ENCODE peak calls at places on chromosome 10, in ten cellular contexts. One of them, this sample, is unnamed.

GRCh38 chr10:85280014-85280413 is 951.6 kb downstream of the CCSER2 start:
- DNase-seq in endodermal cell: peak
- DNase-seq in astrocyte of the spinal cord: no peak
- DNase-seq in spleen: no peak
- DNase-seq in testis: no peak
- DNase-seq in fibroblast of lung: no peak
- DNase-seq in GM12865: no peak
- DNase-seq in Panc1: no peak
- DNase-seq in BE2C: peak
- DNase-seq in K562: no peak
- DNase-seq in this sample: no peak

GRCh38 chr10:94481410-94481809 is 64.2 kb upstream of the HELLS start:
- DNase-seq in testis: no peak
- DNase-seq in fibroblast of lung: no peak
- DNase-seq in endodermal cell: no peak
- DNase-seq in K562: no peak
- DNase-seq in GM12865: no peak
- DNase-seq in astrocyte of the spinal cord: no peak
- DNase-seq in Panc1: no peak
- DNase-seq in spleen: no peak
- DNase-seq in BE2C: no peak
- DNase-seq in this sample: no peak

GRCh38 chr10:28242560-28243204 is 60.2 kb downstream of the MPP7 start:
- DNase-seq in spleen: no peak
- DNase-seq in testis: no peak
- DNase-seq in endodermal cell: no peak
- DNase-seq in astrocyte of the spinal cord: no peak
- DNase-seq in GM12865: no peak
- DNase-seq in BE2C: no peak
- DNase-seq in K562: no peak
- DNase-seq in fibroblast of lung: no peak
- DNase-seq in Panc1: no peak
- DNase-seq in this sample: no peak

GRCh38 chr10:86716466-86716865 is 40.0 kb upstream of the BMPR1A start:
- DNase-seq in Panc1: no peak
- DNase-seq in BE2C: no peak
- DNase-seq in endodermal cell: no peak
- DNase-seq in testis: no peak
- DNase-seq in GM12865: no peak
- DNase-seq in astrocyte of the spinal cord: no peak
- DNase-seq in spleen: no peak
- DNase-seq in fibroblast of lung: no peak
- DNase-seq in K562: no peak
- DNase-seq in this sample: no peak

GRCh38 chr10:5645944-5646617 is 20.3 kb downstream of the ASB13 start:
- DNase-seq in BE2C: no peak
- DNase-seq in testis: peak
- DNase-seq in fibroblast of lung: no peak
- DNase-seq in endodermal cell: no peak
- DNase-seq in GM12865: no peak
- DNase-seq in spleen: peak
- DNase-seq in K562: no peak
- DNase-seq in astrocyte of the spinal cord: no peak
- DNase-seq in Panc1: no peak
- DNase-seq in this sample: no peak

GRCh38 chr10:91758303-91759146 is 39.7 kb upstream of the TNKS2 start:
- DNase-seq in spleen: no peak
- DNase-seq in astrocyte of the spinal cord: peak
- DNase-seq in endodermal cell: no peak
- DNase-seq in BE2C: no peak
- DNase-seq in K562: peak
- DNase-seq in testis: no peak
- DNase-seq in fibroblast of lung: peak
- DNase-seq in Panc1: peak
- DNase-seq in GM12865: peak
- DNase-seq in this sample: peak

GRCh38 chr10:52949899-52950298 is 177.3 kb upstream of the MBL2 start:
- DNase-seq in astrocyte of the spinal cord: peak
- DNase-seq in BE2C: no peak
- DNase-seq in K562: no peak
- DNase-seq in fibroblast of lung: no peak
- DNase-seq in endodermal cell: peak
- DNase-seq in GM12865: peak
- DNase-seq in spleen: peak
- DNase-seq in Panc1: no peak
- DNase-seq in testis: no peak
- DNase-seq in this sample: no peak

GRCh38 chr10:124004372-124004928 is 88.9 kb downstream of the CHST15 start:
- DNase-seq in GM12865: no peak
- DNase-seq in testis: no peak
- DNase-seq in Panc1: no peak
- DNase-seq in BE2C: no peak
- DNase-seq in fibroblast of lung: no peak
- DNase-seq in spleen: peak
- DNase-seq in endodermal cell: peak
- DNase-seq in K562: no peak
- DNase-seq in astrocyte of the spinal cord: no peak
- DNase-seq in this sample: no peak

DNA sequence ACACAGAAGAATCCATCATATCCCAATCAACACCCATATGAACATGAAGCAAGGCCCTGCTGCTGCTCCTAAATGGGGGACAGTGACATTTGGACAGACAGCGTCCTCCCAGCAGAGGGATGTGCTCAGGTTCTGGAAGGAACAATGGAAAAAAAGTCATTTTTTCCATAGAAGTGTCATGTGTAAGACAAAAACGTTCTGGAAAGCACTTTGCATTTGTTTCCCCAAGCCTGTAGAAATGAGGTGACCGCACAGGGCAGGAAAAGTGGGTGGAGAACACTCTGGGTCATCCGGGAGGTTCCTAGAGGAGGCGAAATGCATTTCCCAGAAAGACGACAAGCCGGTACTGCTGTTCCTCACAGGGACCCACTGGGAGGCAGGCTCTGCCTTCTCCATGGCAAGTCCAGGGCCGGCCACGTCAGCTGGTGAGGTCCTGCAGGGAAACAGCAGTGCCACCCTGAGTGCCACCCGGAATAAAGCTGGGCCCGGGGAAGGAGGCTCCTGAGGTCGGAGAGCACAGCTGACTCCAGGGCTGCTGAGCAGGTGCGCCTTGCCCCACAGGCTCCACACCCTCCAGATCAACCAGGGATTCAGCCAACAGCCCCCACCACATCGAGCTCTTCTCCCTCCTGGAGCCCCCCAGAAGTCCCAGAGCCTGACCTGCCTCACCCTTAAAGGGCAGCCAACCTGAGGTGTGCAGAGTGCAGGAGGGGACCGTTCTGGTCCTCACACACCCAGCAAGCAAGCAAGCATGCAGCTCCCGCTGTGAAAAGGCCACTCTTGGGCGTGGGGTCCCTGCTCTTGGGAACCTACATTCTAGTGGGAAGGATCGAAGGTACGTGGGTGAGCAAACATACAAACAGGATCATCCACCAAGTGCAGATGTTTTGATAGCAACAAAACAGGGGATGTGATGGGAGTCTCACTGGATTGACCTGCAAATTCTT is 28.8 kb upstream of the INPP5A start:
- DNase-seq in BE2C: no peak
- DNase-seq in testis: peak
- DNase-seq in GM12865: no peak
- DNase-seq in endodermal cell: peak
- DNase-seq in Panc1: no peak
- DNase-seq in K562: no peak
- DNase-seq in fibroblast of lung: no peak
- DNase-seq in astrocyte of the spinal cord: no peak
- DNase-seq in spleen: peak
- DNase-seq in this sample: no peak
- TF ChIP-seq CTCF in BE2C: no peak
- TF ChIP-seq CTCF in testis: no peak
- TF ChIP-seq CTCF in GM12865: no peak
- TF ChIP-seq CTCF in endodermal cell: no peak
- TF ChIP-seq CTCF in Panc1: no peak
- TF ChIP-seq CTCF in K562: no peak
- TF ChIP-seq CTCF in fibroblast of lung: no peak
- TF ChIP-seq CTCF in astrocyte of the spinal cord: no peak
- TF ChIP-seq CTCF in spleen: peak
- TF ChIP-seq CTCF in this sample: no peak

GRCh38 chr10:70254795-70255328 is 21.6 kb upstream of the PPA1 start:
- DNase-seq in astrocyte of the spinal cord: no peak
- DNase-seq in fibroblast of lung: no peak
- DNase-seq in spleen: no peak
- DNase-seq in K562: no peak
- DNase-seq in endodermal cell: no peak
- DNase-seq in GM12865: no peak
- DNase-seq in Panc1: no peak
- DNase-seq in testis: no peak
- DNase-seq in BE2C: no peak
- DNase-seq in this sample: no peak

GRCh38 chr10:70258216-70258615 is 25.0 kb upstream of the PPA1 start:
- DNase-seq in Panc1: no peak
- DNase-seq in endodermal cell: no peak
- DNase-seq in spleen: no peak
- DNase-seq in GM12865: no peak
- DNase-seq in BE2C: no peak
- DNase-seq in astrocyte of the spinal cord: no peak
- DNase-seq in testis: no peak
- DNase-seq in fibroblast of lung: no peak
- DNase-seq in K562: no peak
- DNase-seq in this sample: no peak

GRCh38 chr10:70253878-70254765 is 20.9 kb upstream of the PPA1 start:
- DNase-seq in Panc1: no peak
- DNase-seq in GM12865: no peak
- DNase-seq in testis: peak
- DNase-seq in BE2C: no peak
- DNase-seq in K562: no peak
- DNase-seq in spleen: no peak
- DNase-seq in endodermal cell: no peak
- DNase-seq in fibroblast of lung: no peak
- DNase-seq in astrocyte of the spinal cord: no peak
- DNase-seq in this sample: no peak

GRCh38 chr10:70256463-70256862 is 23.2 kb upstream of the PPA1 start:
- DNase-seq in testis: no peak
- DNase-seq in GM12865: no peak
- DNase-seq in astrocyte of the spinal cord: no peak
- DNase-seq in endodermal cell: no peak
- DNase-seq in Panc1: no peak
- DNase-seq in fibroblast of lung: no peak
- DNase-seq in K562: no peak
- DNase-seq in BE2C: no peak
- DNase-seq in spleen: no peak
- DNase-seq in this sample: no peak

DNA sequence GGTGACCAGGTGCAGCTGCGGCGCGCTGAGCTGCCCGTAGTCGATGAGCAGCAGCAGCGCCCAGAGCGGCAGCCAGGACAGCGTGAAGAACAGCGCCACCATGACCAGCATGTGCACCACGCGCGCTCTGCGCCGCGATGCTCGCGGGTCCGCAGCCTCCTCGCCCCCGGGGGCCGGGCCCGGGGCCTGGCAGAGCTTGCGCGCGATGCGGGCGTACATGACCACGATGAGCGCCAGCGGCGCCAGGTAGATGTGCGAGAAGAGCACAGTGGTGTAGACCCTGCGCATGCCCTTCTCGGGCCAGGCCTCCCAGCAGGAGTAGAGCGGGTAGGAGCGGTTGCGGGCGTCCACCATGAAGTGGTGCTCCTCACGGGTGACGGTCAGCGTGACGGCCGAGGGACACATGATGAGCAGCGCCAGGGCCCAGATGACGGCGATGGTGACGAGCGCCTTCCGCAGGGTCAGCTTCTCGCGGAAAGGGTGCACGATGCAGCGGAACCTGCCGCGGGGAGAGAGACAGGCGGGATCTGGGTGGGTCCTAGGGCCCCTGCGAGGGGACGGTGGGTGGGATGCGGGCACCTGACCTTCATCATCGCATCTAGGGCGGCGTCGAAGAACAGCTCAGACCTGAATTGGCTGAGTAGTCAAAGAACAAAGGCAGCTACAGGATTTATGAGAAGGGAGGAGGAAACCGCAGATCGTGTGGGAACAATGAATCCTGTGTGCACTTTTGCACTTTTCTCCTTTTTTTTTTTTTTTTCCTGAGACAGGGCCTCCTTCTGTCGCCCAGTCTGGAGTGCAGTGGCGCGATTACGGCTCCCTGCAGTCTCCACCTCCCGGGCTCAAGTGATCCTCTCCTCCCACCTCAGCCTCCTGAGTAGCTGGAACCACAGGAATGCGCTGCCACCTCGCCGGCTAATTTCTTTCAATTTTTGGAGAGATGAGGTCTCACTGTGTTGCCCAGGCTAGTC is 22.4 kb upstream of the PPA1 start:
- DNase-seq in K562: peak
- DNase-seq in spleen: no peak
- DNase-seq in fibroblast of lung: peak
- DNase-seq in GM12865: no peak
- DNase-seq in endodermal cell: no peak
- DNase-seq in astrocyte of the spinal cord: peak
- DNase-seq in testis: peak
- DNase-seq in BE2C: no peak
- DNase-seq in Panc1: no peak
- DNase-seq in this sample: no peak
- TF ChIP-seq CTCF in K562: no peak
- TF ChIP-seq CTCF in spleen: no peak
- TF ChIP-seq CTCF in fibroblast of lung: no peak
- TF ChIP-seq CTCF in GM12865: peak
- TF ChIP-seq CTCF in endodermal cell: no peak
- TF ChIP-seq CTCF in astrocyte of the spinal cord: no peak
- TF ChIP-seq CTCF in testis: no peak
- TF ChIP-seq CTCF in BE2C: no peak
- TF ChIP-seq CTCF in Panc1: no peak
- TF ChIP-seq CTCF in this sample: peak

GRCh38 chr10:29512460-29512974 is 122.3 kb downstream of the SVIL start:
- DNase-seq in endodermal cell: no peak
- DNase-seq in spleen: no peak
- DNase-seq in testis: no peak
- DNase-seq in BE2C: no peak
- DNase-seq in GM12865: no peak
- DNase-seq in K562: no peak
- DNase-seq in fibroblast of lung: no peak
- DNase-seq in astrocyte of the spinal cord: no peak
- DNase-seq in Panc1: no peak
- DNase-seq in this sample: no peak

GRCh38 chr10:29514306-29514705 is 120.5 kb downstream of the SVIL start:
- DNase-seq in Panc1: no peak
- DNase-seq in testis: no peak
- DNase-seq in K562: no peak
- DNase-seq in BE2C: no peak
- DNase-seq in GM12865: no peak
- DNase-seq in fibroblast of lung: no peak
- DNase-seq in astrocyte of the spinal cord: no peak
- DNase-seq in spleen: no peak
- DNase-seq in endodermal cell: no peak
- DNase-seq in this sample: no peak

GRCh38 chr10:29522038-29522855 is 112.5 kb downstream of the SVIL start:
- DNase-seq in fibroblast of lung: peak
- DNase-seq in K562: no peak
- DNase-seq in Panc1: no peak
- DNase-seq in endodermal cell: no peak
- DNase-seq in BE2C: no peak
- DNase-seq in astrocyte of the spinal cord: peak
- DNase-seq in GM12865: no peak
- DNase-seq in spleen: no peak
- DNase-seq in testis: no peak
- DNase-seq in this sample: peak

GRCh38 chr10:29519670-29520069 is 115.1 kb downstream of the SVIL start:
- DNase-seq in astrocyte of the spinal cord: no peak
- DNase-seq in fibroblast of lung: no peak
- DNase-seq in K562: no peak
- DNase-seq in BE2C: no peak
- DNase-seq in GM12865: no peak
- DNase-seq in endodermal cell: no peak
- DNase-seq in spleen: no peak
- DNase-seq in testis: no peak
- DNase-seq in Panc1: no peak
- DNase-seq in this sample: no peak

GRCh38 chr10:29517352-29517923 is 117.3 kb downstream of the SVIL start:
- DNase-seq in GM12865: peak
- DNase-seq in testis: peak
- DNase-seq in astrocyte of the spinal cord: peak
- DNase-seq in Panc1: no peak
- DNase-seq in endodermal cell: peak
- DNase-seq in BE2C: peak
- DNase-seq in fibroblast of lung: peak
- DNase-seq in K562: peak
- DNase-seq in spleen: no peak
- DNase-seq in this sample: peak
- TF ChIP-seq CTCF in GM12865: peak
- TF ChIP-seq CTCF in testis: peak
- TF ChIP-seq CTCF in astrocyte of the spinal cord: peak
- TF ChIP-seq CTCF in Panc1: peak
- TF ChIP-seq CTCF in endodermal cell: peak
- TF ChIP-seq CTCF in BE2C: peak
- TF ChIP-seq CTCF in fibroblast of lung: peak
- TF ChIP-seq CTCF in K562: peak
- TF ChIP-seq CTCF in spleen: no peak
- TF ChIP-seq CTCF in this sample: peak

GRCh38 chr10:100872034-100872791 is 40.5 kb upstream of the SLF2 start:
- DNase-seq in BE2C: peak
- DNase-seq in endodermal cell: peak
- DNase-seq in spleen: no peak
- DNase-seq in astrocyte of the spinal cord: peak
- DNase-seq in testis: peak
- DNase-seq in Panc1: peak
- DNase-seq in GM12865: peak
- DNase-seq in fibroblast of lung: peak
- DNase-seq in K562: peak
- DNase-seq in this sample: peak
- TF ChIP-seq CTCF in BE2C: peak
- TF ChIP-seq CTCF in endodermal cell: peak
- TF ChIP-seq CTCF in spleen: peak
- TF ChIP-seq CTCF in astrocyte of the spinal cord: peak
- TF ChIP-seq CTCF in testis: no peak
- TF ChIP-seq CTCF in Panc1: peak
- TF ChIP-seq CTCF in GM12865: peak
- TF ChIP-seq CTCF in fibroblast of lung: peak
- TF ChIP-seq CTCF in K562: peak
- TF ChIP-seq CTCF in this sample: peak